ENCODE peak calls at places on chromosome 7, in five cellular contexts. C, Z, R, Y and A are unnamed samples. For H3K27me3, the result is how much of the 10 kb centered on the place peaks cover.

GRCh38 chr7:42991913-42992576 is 59.9 kb downstream of the MRPL32 start:
- DNase-seq in Y (no peak), C (no peak), R (no peak), Z (no peak), A (no peak)

GRCh38 chr7:113873554-113874151 is 45.2 kb downstream of the PPP1R3A start:
- DNase-seq in Y (no peak), Z (no peak), R (no peak), C (no peak), A (no peak)

GRCh38 chr7:5266148-5267028 is 16.4 kb upstream of the SLC29A4 start:
- DNase-seq in Y (no peak), Z (no peak), R (peak), C (no peak), A (no peak)

GRCh38 chr7:1885465-1886226 is 215.6 kb downstream of the ELFN1 start:
- DNase-seq in R (no peak), Y (no peak), Z (no peak), C (no peak), A (no peak)

GRCh38 chr7:2452074-2452507 is 24.1 kb downstream of the GRIFIN start:
- DNase-seq in C (no peak), Z (peak), R (peak), Y (no peak), A (no peak)

GRCh38 chr7:44274623-44274975 is 50.8 kb downstream of the CAMK2B start:
- DNase-seq in C (no peak), Z (no peak), R (no peak), Y (no peak), A (no peak)

GRCh38 chr7:27434729-27435400 is 192.3 kb downstream of the EVX1 start:
- DNase-seq in Y (no peak), R (no peak), Z (no peak), C (peak), A (no peak)

GRCh38 chr7:16264036-16264435 is 157.3 kb downstream of the CRPPA start:
- DNase-seq in Y (no peak), C (no peak), R (no peak), Z (no peak), A (no peak)

GRCh38 chr7:35280854-35281253 is 27.0 kb upstream of the TBX20 start:
- DNase-seq in R (no peak), Z (no peak), C (no peak), Y (no peak), A (no peak)

GRCh38 chr7:55538538-55538937 is 33.8 kb downstream of the VOPP1 start:
- DNase-seq in Z (no peak), C (no peak), R (no peak), Y (no peak), A (no peak)

GRCh38 chr7:44067064-44067951 is 1.9 kb upstream of the PGAM2 start:
- DNase-seq in R (peak), C (no peak), Z (peak), Y (no peak), A (no peak)

GRCh38 chr7:132457658-132458057 is 118.6 kb downstream of the PLXNA4 start:
- DNase-seq in C (no peak), R (no peak), Y (no peak), Z (no peak), A (no peak)

GRCh38 chr7:7962851-7963250 is 5.7 kb upstream of the GLCCI1 start:
- DNase-seq in Z (no peak), C (no peak), Y (no peak), R (no peak), A (no peak)

GRCh38 chr7:157404845-157405481 is 68.2 kb downstream of the DNAJB6 start:
- DNase-seq in R (peak), Z (no peak), Y (no peak), C (no peak), A (peak)

GRCh38 chr7:130352335-130353074 is 7.9 kb downstream of the CPA5 start:
- DNase-seq in Y (no peak), Z (no peak), R (peak), C (no peak), A (no peak)
- H3K27ac ChIP-seq in Y (no peak), Z (peak), R (peak), C (peak), A (peak)

GRCh38 chr7:150355666-150356059 is 13.0 kb upstream of the REPIN1 start:
- DNase-seq in Z (no peak), Y (no peak), C (no peak), R (no peak), A (no peak)
- TF ChIP-seq POLR2AphosphoS5 in Z (no peak), Y (no peak), C (no peak), R (no peak), A (no peak)

GRCh38 chr7:155533120-155533826 is 13.1 kb downstream of the CNPY1 start:
- DNase-seq in Z (no peak), Y (no peak), R (peak), C (no peak), A (no peak)

GRCh38 chr7:155532792-155533119 is 13.6 kb downstream of the CNPY1 start:
- DNase-seq in Y (no peak), R (no peak), C (no peak), Z (no peak), A (no peak)

GRCh38 chr7:155531686-155532085 is 14.7 kb downstream of the CNPY1 start:
- DNase-seq in Z (no peak), C (no peak), R (no peak), Y (no peak), A (no peak)

GRCh38 chr7:155534691-155535090 is 11.7 kb downstream of the CNPY1 start:
- DNase-seq in Z (no peak), Y (no peak), C (no peak), R (no peak), A (no peak)

DNA sequence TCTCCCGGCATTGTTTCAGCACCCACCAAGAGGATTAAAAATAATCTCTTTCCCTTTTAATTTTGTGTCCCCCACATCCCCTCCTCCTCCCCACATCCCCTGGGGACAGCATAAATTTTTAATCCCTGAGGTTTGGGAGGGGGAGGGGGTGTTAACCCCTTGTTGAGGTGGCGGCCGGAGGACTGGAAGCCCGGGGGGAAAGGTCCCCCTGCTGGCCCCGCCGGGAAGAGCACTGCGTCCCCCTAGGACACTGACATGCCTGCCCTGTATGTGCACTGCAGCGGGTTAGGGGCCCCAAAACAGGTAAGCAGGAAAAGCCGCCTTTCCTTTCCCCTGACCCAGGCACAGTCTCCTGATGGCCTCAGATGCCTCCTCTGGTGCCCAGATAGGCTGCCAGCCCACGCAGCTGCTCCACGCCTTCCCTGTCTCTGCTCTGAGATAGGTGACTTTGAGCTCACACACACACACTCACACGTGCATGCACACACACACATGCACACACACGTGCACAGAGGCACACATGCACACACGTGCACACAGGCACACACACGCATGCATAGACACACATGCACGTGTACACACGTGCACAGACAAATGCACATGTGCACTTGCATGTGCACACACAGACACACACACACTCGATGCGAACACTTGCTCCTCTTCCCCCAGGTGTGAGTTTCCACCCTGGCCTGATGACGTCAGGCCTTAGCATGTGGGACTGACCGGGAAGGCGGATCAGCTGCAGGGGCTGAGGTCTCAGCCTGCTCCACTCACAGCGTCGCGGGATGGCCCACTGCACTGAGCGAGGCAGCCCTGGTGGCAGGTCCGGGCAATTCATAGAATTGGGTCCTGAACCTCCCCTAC is 12.3 kb downstream of the CNPY1 start:
- DNase-seq in Z (no peak), R (peak), Y (no peak), C (no peak), A (no peak)
- H3K27me3 ChIP-seq in Z (half or more), R (half or more), Y (under half), C (under half), A (half or more)

DNA sequence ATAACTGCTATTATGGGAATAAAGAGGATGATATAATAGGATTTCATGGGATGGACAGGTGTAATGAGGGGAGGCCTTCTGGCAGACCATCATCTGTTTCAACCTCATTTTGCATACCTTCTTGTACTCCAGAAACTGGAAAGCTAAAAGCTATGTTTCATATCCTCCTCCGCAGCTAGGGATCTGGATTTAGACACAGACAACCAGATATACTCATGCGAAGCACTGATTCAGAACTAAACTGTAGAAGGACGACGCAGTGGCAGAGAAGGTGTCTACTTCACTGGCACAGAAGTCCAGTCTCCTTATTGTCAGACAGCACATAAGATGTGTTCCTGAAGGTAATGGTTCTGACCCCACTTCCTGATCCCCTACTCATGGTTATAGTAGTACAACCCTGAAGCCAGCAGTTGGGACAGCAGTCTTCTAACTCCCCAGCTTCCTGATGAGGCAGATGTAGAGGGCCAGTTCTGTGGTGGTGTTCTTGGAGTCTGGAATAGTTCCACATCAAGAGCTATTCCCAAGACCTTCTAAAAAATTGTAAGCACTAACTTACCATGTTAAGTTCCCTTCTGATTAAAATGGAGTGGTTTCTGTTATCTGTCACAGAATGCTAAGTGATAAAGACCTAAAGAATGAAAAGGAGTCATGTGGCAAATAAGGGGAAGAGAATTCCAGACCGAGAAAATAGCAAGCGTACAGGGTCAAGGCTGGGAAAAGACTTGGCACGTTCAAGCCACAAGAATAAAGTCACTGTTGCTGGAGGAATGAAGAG is 550.3 kb downstream of the GRM8 start:
- DNase-seq in Y (no peak), R (no peak), Z (no peak), C (no peak), A (no peak)
- H3K27ac ChIP-seq in Y (no peak), R (peak), Z (no peak), C (no peak), A (no peak)

GRCh38 chr7:136993377-136993776 is 124.9 kb downstream of the CHRM2 start:
- DNase-seq in R (no peak), Z (no peak), C (no peak), Y (no peak), A (no peak)
- TF ChIP-seq POLR2AphosphoS5 in R (no peak), Z (no peak), C (no peak), Y (no peak), A (no peak)

GRCh38 chr7:84633-85020 is 107.7 kb upstream of the FAM20C start:
- DNase-seq in C (no peak), R (no peak), Y (no peak), Z (no peak), A (no peak)
- H3K27me3 ChIP-seq in C (under half), R (under half), Y (under half), Z (under half), A (under half)

GRCh38 chr7:131040467-131040932 is 287.2 kb upstream of the MKLN1 start:
- DNase-seq in Z (peak), C (no peak), R (peak), Y (peak), A (no peak)
- H3K27ac ChIP-seq in Z (peak), C (peak), R (peak), Y (peak), A (peak)

GRCh38 chr7:66769833-66770512 is 29.4 kb downstream of the RABGEF1 start:
- DNase-seq in C (no peak), Z (no peak), R (no peak), Y (no peak), A (no peak)
- TF ChIP-seq POLR2AphosphoS5 in C (no peak), Z (no peak), R (no peak), Y (no peak), A (no peak)